ENCODE peak calls at places on chromosomes 3 and 15, in eight cellular contexts. P, E, Y, L, U, V, O and I are unnamed samples.

GRCh38 chr3:149385617-149386298 is 8.3 kb upstream of the TM4SF1 start:
- DNase-seq in Y (no peak), L (no peak), V (no peak), P (no peak), O (no peak), U (no peak), E (no peak), I (no peak)

GRCh38 chr3:150268426-150269321 is 139.4 kb upstream of the TSC22D2 start:
- DNase-seq in Y (no peak), E (no peak), U (no peak), L (no peak), V (no peak), P (no peak), O (no peak), I (peak; percentile 10)

GRCh38 chr15:70504305-70504951 is 258.9 kb downstream of the UACA start:
- DNase-seq in Y (no peak), P (no peak), L (peak; percentile 63), O (peak; percentile 83), V (peak; percentile 16), U (peak; percentile 88), E (no peak), I (peak; percentile 48)

GRCh38 chr15:86300371-86301106 is 220.9 kb downstream of the AGBL1 start:
- DNase-seq in O (no peak), L (no peak), Y (no peak), E (no peak), V (no peak), P (no peak), U (no peak), I (no peak)

GRCh38 chr15:60972301-60972700 is 256.8 kb downstream of the RORA start:
- DNase-seq in E (no peak), V (no peak), Y (no peak), P (no peak), U (no peak), O (no peak), L (no peak), I (no peak)

GRCh38 chr15:29596266-29596665 is 226.0 kb downstream of the TJP1 start:
- DNase-seq in E (no peak), V (peak; percentile 6), Y (no peak), P (no peak), L (no peak), O (no peak), U (no peak), I (no peak)

GRCh38 chr3:36894924-36895323 is 49.9 kb downstream of the TRANK1 start:
- DNase-seq in L (no peak), E (no peak), V (no peak), Y (no peak), O (no peak), U (no peak), P (no peak), I (no peak)

GRCh38 chr3:14843321-14843720 is 24.6 kb downstream of the FGD5 start:
- DNase-seq in L (no peak), V (no peak), E (no peak), U (peak; percentile 16), P (no peak), Y (no peak), O (peak; percentile 55), I (no peak)

GRCh38 chr15:86935841-86936240 is 856.2 kb downstream of the AGBL1 start:
- DNase-seq in L (no peak), V (no peak), E (no peak), P (no peak), O (no peak), Y (peak; percentile 13), U (no peak), I (no peak)

GRCh38 chr3:41241159-41241558 is 41.9 kb downstream of the CTNNB1 start:
- DNase-seq in V (no peak), U (no peak), L (no peak), P (no peak), E (no peak), Y (no peak), O (no peak), I (no peak)
- H3K27me3 ChIP-seq in V (no peaks in the 10 kb centered on the region), U (no peaks in the 10 kb centered on the region), L (no peaks in the 10 kb centered on the region), P (no peaks in the 10 kb centered on the region), E (no peaks in the 10 kb centered on the region), Y (no peaks in the 10 kb centered on the region), O (no peaks in the 10 kb centered on the region), I (no peaks in the 10 kb centered on the region)

DNA sequence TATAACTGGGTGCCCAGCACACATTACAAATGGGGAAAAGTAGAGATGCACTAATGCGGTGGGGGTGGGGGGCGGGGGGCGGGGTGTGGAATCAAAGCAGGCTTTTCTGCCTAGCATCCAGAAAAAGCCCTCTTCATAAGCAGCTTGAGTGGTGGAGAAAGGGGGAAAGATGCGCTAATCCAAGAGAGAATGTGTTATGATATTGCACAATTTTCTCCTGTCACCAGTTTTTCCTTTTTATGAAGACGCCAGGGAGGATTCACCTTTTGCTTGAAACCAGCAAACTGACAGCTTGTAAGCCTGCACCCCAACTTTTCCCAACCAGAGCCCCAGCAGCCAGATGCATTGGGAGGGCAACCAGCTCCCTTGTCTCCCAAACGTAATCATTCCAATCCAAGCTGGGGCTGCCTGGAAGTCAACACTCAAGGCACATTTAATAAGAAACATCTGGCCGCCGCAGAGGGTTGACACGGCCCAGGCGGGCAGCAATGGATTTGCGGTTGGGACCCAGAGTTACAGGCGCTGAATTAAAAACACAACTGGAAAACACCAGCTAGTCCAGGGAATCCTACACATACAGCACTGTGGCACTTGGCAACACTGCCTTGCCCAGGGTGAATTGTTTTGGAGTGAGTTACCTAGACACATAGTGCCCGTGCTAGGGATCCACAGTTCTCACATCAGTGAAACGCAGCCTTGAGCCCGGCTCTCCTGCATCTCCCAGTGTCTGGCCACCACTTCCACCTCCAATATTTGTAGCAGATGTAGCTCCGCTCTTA is 218.5 kb upstream of the PRICKLE2 start:
- DNase-seq in V (no peak), O (no peak), Y (no peak), E (no peak), L (peak; percentile 78), U (no peak), P (no peak), I (peak; percentile 36)
- H3K27me3 ChIP-seq in V (no peaks in the 10 kb centered on the region), O (peaks cover 63% of the 10 kb centered on the region), Y (peaks cover 31% of the 10 kb centered on the region), E (no peaks in the 10 kb centered on the region), L (no peaks in the 10 kb centered on the region), U (no peaks in the 10 kb centered on the region), P (peaks cover 44% of the 10 kb centered on the region), I (no peaks in the 10 kb centered on the region)

GRCh38 chr3:184577546-184577945 is 16.0 kb downstream of the EPHB3 start:
- DNase-seq in P (no peak), L (no peak), Y (no peak), E (no peak), O (no peak), U (no peak), V (no peak), I (no peak)

GRCh38 chr3:184576457-184577240 is 15.1 kb downstream of the EPHB3 start:
- DNase-seq in L (no peak), V (no peak), Y (no peak), P (no peak), O (no peak), E (no peak), U (no peak), I (no peak)

GRCh38 chr3:184578218-184578617 is 16.6 kb downstream of the EPHB3 start:
- DNase-seq in O (no peak), U (no peak), V (no peak), Y (no peak), L (no peak), P (no peak), E (no peak), I (no peak)

GRCh38 chr3:184574552-184575430 is 13.2 kb downstream of the EPHB3 start:
- DNase-seq in P (no peak), L (no peak), O (no peak), E (no peak), U (peak; percentile 46), V (no peak), Y (no peak), I (no peak)

GRCh38 chr3:184575701-184576100 is 14.1 kb downstream of the EPHB3 start:
- DNase-seq in P (no peak), Y (no peak), U (no peak), L (no peak), O (no peak), V (no peak), E (no peak), I (no peak)
- H3K27me3 ChIP-seq in P (peaks cover 8% of the 10 kb centered on the region), Y (no peaks in the 10 kb centered on the region), U (no peaks in the 10 kb centered on the region), L (no peaks in the 10 kb centered on the region), O (no peaks in the 10 kb centered on the region), V (no peaks in the 10 kb centered on the region), E (no peaks in the 10 kb centered on the region), I (no peaks in the 10 kb centered on the region)

DNA sequence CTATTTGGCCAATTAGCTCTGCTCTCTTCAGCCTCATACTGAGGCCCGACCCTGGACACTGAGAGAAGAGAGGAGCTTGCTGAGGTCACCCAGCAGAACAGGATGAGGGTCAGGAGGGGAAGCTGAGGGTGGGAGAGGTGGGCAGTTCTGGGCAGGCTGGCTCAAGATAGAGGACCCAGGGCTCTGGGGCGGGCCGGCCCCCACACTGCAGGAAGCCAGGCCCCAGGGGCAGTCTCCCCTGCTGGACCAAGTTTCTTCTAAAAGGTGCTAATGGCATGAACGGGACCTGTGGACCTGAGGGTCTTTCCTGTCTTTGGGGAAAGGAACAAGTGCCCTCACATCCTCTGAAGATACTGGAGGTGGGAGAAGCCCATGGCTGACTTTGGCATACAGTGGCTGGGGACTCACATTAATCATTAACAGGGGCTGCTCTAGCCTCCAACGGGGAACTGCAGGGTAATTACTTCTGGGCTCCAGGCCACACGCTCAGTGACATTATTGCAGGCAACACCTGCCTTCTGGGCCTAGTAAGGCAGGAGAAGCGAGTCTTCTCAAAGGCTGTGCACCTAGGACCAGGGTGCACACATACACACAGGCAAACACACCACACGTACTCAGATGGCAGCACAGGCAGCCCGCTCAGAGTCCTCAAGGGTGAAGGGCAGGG is 10.6 kb downstream of the HCN4 start:
- DNase-seq in Y (no peak), L (no peak), P (no peak), E (peak; percentile 3), U (no peak), O (no peak), V (no peak), I (peak; percentile 59)
- H3K27me3 ChIP-seq in Y (no peaks in the 10 kb centered on the region), L (peaks cover 37% of the 10 kb centered on the region), P (no peaks in the 10 kb centered on the region), E (no peaks in the 10 kb centered on the region), U (no peaks in the 10 kb centered on the region), O (peaks cover 13% of the 10 kb centered on the region), V (no peaks in the 10 kb centered on the region), I (no peaks in the 10 kb centered on the region)

GRCh38 chr3:128556949-128557348 is 63.9 kb upstream of the GATA2 start:
- DNase-seq in E (no peak), P (no peak), Y (no peak), O (peak; percentile 64), V (peak; percentile 40), U (peak; percentile 64), L (no peak), I (no peak)
- H3K27me3 ChIP-seq in E (no peaks in the 10 kb centered on the region), P (peaks cover 50% of the 10 kb centered on the region), Y (peaks cover 30% of the 10 kb centered on the region), O (peaks cover 56% of the 10 kb centered on the region), V (no peaks in the 10 kb centered on the region), U (no peaks in the 10 kb centered on the region), L (no peaks in the 10 kb centered on the region), I (no peaks in the 10 kb centered on the region)